ENCODE peak calls at places on chromosomes 3 and 15, in ten cellular contexts. J, Q, X, C, F, A, I, G, M and P are unnamed samples.

GRCh38 chr3:169836058-169836941 is 23.6 kb upstream of the LRRC34 start:
- DNase-seq in G (no peak), M (no peak), F (no peak), Q (no peak), J (no peak), I (peak), C (no peak), X (no peak), A (no peak), P (no peak)

GRCh38 chr3:18099611-18100010 is 325.5 kb downstream of the SATB1 start:
- DNase-seq in M (no peak), Q (no peak), I (no peak), X (no peak), G (no peak), A (no peak), J (no peak), F (no peak), C (no peak), P (peak)

GRCh38 chr3:56611364-56611763 is 54.4 kb downstream of the CCDC66 start:
- DNase-seq in X (no peak), G (no peak), A (no peak), Q (no peak), J (no peak), I (no peak), F (no peak), M (no peak), C (no peak), P (no peak)

GRCh38 chr3:67349551-67350174 is 304.7 kb downstream of the SUCLG2 start:
- DNase-seq in M (no peak), G (no peak), A (peak), F (no peak), I (no peak), C (no peak), Q (no peak), J (no peak), X (no peak), P (no peak)

GRCh38 chr3:164640586-164640985 is 437.7 kb downstream of the SI start:
- DNase-seq in G (no peak), C (no peak), X (no peak), A (no peak), F (no peak), I (no peak), J (no peak), Q (no peak), M (no peak), P (no peak)

GRCh38 chr15:57541805-57542504 is 49.7 kb upstream of the MYZAP start:
- DNase-seq in M (peak), C (peak), X (peak), I (peak), A (peak), J (peak), Q (peak), F (peak), G (peak), P (peak)

GRCh38 chr3:95272791-95273190 is 1209.9 kb downstream of the NSUN3 start:
- DNase-seq in G (no peak), M (no peak), Q (no peak), J (no peak), A (no peak), X (no peak), C (no peak), I (no peak), F (no peak), P (no peak)

GRCh38 chr3:157832588-157832987 is 273.6 kb downstream of the SHOX2 start:
- DNase-seq in F (no peak), A (no peak), M (no peak), Q (no peak), X (no peak), I (no peak), C (no peak), J (no peak), G (no peak), P (peak)

GRCh38 chr3:155342344-155342743 is 48.9 kb upstream of the STRIT1 start:
- DNase-seq in G (no peak), A (no peak), C (no peak), Q (no peak), M (no peak), I (no peak), J (no peak), F (no peak), X (no peak), P (no peak)

GRCh38 chr15:56032366-56032765 is 39.0 kb upstream of the NEDD4 start:
- DNase-seq in F (no peak), A (no peak), C (no peak), G (no peak), X (no peak), M (no peak), Q (no peak), I (no peak), J (no peak), P (no peak)

GRCh38 chr3:78978037-78978436 is 789.8 kb downstream of the ROBO1 start:
- DNase-seq in C (no peak), Q (no peak), G (no peak), X (no peak), J (no peak), F (no peak), A (no peak), M (no peak), I (no peak), P (no peak)

GRCh38 chr3:73314182-73314951 is 252.9 kb downstream of the EBLN2 start:
- DNase-seq in I (no peak), G (no peak), Q (no peak), X (no peak), M (no peak), C (no peak), J (no peak), F (no peak), A (no peak), P (no peak)

GRCh38 chr15:33941279-33942063 is 26.8 kb upstream of the CHRM5 start:
- DNase-seq in C (no peak), Q (no peak), J (no peak), G (no peak), M (no peak), I (no peak), X (no peak), F (no peak), A (no peak), P (no peak)

GRCh38 chr15:33839540-33839939 is 128.8 kb upstream of the CHRM5 start:
- DNase-seq in M (no peak), C (no peak), Q (no peak), A (no peak), G (no peak), J (no peak), F (no peak), I (no peak), X (no peak), P (no peak)

GRCh38 chr3:149316427-149316826 is 17.0 kb downstream of the TM4SF18 start:
- DNase-seq in F (no peak), G (no peak), A (no peak), X (no peak), Q (no peak), M (no peak), C (no peak), J (no peak), I (no peak), P (no peak)

GRCh38 chr15:100348578-100348977 is 6.8 kb upstream of the ADAMTS17 start:
- DNase-seq in F (no peak), X (no peak), I (no peak), M (no peak), A (no peak), Q (no peak), G (no peak), J (no peak), C (no peak), P (no peak)

GRCh38 chr15:100353469-100353868 is 11.7 kb upstream of the ADAMTS17 start:
- DNase-seq in F (no peak), G (no peak), A (no peak), J (no peak), I (no peak), Q (no peak), M (no peak), X (no peak), C (no peak), P (no peak)

GRCh38 chr15:100349696-100350433 is 8.1 kb upstream of the ADAMTS17 start:
- DNase-seq in M (peak), C (peak), J (peak), X (peak), G (peak), F (peak), I (peak), Q (peak), A (peak), P (peak)

GRCh38 chr15:100349321-100349695 is 7.5 kb upstream of the ADAMTS17 start:
- DNase-seq in M (no peak), F (no peak), J (no peak), A (no peak), C (no peak), X (no peak), Q (no peak), I (no peak), G (no peak), P (no peak)

DNA sequence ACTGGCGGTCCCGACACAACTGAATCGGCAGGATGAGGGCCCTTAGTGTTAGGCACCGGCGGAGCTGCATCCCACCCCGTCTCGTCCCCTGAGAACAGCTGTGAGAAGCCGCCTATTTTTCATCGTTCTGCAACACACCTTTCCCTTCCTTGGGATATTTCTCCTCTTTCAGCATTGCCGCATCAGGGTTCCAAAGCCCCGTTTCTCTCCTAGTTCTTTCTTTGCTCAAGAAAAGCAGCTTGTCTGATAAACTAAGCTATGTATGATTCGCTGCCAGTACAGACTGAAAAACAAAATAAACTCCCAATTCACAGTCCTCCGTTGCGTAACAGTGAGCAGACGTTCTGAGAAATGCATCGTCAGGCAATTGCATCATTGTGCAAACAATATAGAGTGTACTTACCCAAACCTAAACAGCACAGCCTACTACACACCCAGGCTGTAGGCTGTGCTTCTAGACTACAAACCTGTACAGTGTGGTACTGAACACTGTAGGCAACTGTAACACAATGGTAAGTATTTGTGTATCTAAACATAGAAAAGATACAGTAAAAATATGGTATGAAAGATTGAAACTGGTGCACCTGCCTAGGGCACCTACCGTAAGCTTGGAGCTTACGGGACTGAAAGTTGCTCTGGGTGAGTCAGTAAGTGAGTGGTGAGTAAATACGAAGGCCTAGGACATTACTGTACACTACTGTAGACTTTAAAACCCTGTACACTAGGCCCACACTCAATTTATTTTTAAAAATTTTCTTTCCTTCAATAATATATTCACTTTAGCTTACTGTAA is 8.9 kb upstream of the ADAMTS17 start:
- DNase-seq in I (no peak), M (no peak), Q (peak), G (no peak), X (no peak), A (peak), F (no peak), C (peak), J (no peak), P (no peak)
- H3K4me3 ChIP-seq in I (peak), M (peak), Q (peak), G (peak), X (no peak), A (peak), F (peak), C (no peak), J (peak), P (no peak)

GRCh38 chr3:58492385-58492970 is 582 bp downstream of the KCTD6 start:
- DNase-seq in Q (no peak), M (no peak), F (no peak), X (no peak), G (no peak), C (no peak), J (no peak), I (no peak), A (no peak), P (no peak)

GRCh38 chr3:58491506-58492384 is at the start of gene KCTD6:
- DNase-seq in Q (peak), A (peak), J (peak), X (peak), F (peak), M (peak), I (peak), G (peak), C (peak), P (peak)

GRCh38 chr3:58494107-58494506 is 2.2 kb downstream of the KCTD6 start:
- DNase-seq in C (no peak), X (no peak), A (no peak), M (no peak), G (no peak), J (no peak), Q (no peak), F (no peak), I (no peak), P (no peak)

GRCh38 chr3:58488962-58489361 is 2.9 kb upstream of the KCTD6 start:
- DNase-seq in A (no peak), F (no peak), I (no peak), J (no peak), C (no peak), M (no peak), G (no peak), Q (no peak), X (no peak), P (no peak)

GRCh38 chr3:58490860-58491501 is 915 bp upstream of the KCTD6 start:
- DNase-seq in J (no peak), M (no peak), G (peak), F (peak), A (no peak), Q (no peak), C (peak), I (peak), X (no peak), P (no peak)
- H3K27ac ChIP-seq in J (peak), M (peak), G (peak), F (peak), A (no peak), Q (peak), C (no peak), I (peak), X (peak), P (peak)

GRCh38 chr15:58748040-58748786 is 1.3 kb downstream of the ADAM10 start:
- DNase-seq in J (no peak), A (no peak), Q (no peak), I (no peak), C (no peak), F (no peak), M (no peak), G (no peak), X (no peak), P (peak)

GRCh38 chr15:58748787-58749531 is 548 bp downstream of the ADAM10 start:
- DNase-seq in J (no peak), Q (peak), I (peak), F (peak), M (peak), C (peak), X (peak), G (peak), A (peak), P (peak)

GRCh38 chr15:58743161-58743502 is 6.4 kb downstream of the ADAM10 start:
- DNase-seq in C (no peak), F (no peak), A (no peak), Q (no peak), M (no peak), X (no peak), G (no peak), I (no peak), J (no peak), P (no peak)

GRCh38 chr15:58749532-58750337 is at the start of gene ADAM10:
- DNase-seq in F (peak), A (peak), I (peak), G (peak), J (peak), Q (peak), C (peak), M (peak), X (peak), P (peak)

DNA sequence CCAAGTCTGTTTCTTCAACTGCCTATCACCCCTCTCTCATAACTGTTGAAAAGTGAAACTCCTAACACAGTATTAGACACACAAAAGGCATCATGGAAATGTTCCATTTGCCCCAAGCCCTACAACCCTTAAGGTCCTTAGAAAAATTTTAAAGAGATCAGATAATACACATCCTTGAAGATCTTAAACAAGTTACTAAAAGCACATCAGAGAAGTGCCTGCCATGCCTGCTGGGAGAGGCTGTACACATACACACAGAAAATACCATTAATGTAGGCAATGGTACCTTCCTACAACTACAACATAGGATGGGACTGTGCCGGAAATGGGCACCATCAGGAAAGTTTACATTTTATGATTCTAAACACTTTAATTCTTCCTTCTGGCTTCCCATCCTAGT is 3.3 kb downstream of the ADAM10 start:
- DNase-seq in C (no peak), I (no peak), M (no peak), G (no peak), J (no peak), F (no peak), X (no peak), Q (no peak), A (no peak), P (no peak)
- H3K4me3 ChIP-seq in C (no peak), I (no peak), M (no peak), G (no peak), J (no peak), F (no peak), X (no peak), Q (no peak), A (no peak), P (no peak)

DNA sequence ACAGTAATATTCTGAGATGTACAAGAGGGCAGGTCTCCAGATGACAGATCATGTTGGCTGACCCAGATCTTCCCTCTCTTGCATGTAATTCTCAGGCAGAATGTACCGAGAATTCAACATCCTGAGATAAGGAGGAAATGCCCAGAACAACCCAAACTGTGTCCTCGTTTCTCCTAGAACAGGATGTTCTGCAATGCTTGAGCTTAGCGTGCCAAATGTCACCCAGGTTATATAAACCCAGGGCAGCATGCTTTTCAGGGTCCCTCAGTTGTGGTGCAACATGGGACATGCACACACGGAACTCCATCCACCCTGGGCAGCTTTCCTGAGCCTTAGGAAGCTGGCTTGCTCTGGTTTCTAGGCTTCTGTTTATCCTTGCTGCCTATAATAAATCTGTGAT is 102.1 kb upstream of the CMC1 start:
- DNase-seq in M (peak), X (no peak), F (peak), C (peak), I (peak), J (no peak), A (no peak), G (no peak), Q (peak), P (no peak)
- H3K27ac ChIP-seq in M (peak), X (no peak), F (no peak), C (peak), I (peak), J (no peak), A (no peak), G (no peak), Q (peak), P (no peak)

GRCh38 chr15:59301527-59301926 is 71.1 kb downstream of the MYO1E start:
- DNase-seq in M (no peak), C (no peak), G (no peak), I (no peak), J (no peak), X (no peak), F (no peak), A (no peak), Q (no peak), P (peak)

GRCh38 chr15:59298255-59298856 is 74.3 kb downstream of the MYO1E start:
- DNase-seq in J (no peak), A (no peak), Q (no peak), I (no peak), F (no peak), X (no peak), M (no peak), C (no peak), G (no peak), P (no peak)

GRCh38 chr15:59300618-59301139 is 72.0 kb downstream of the MYO1E start:
- DNase-seq in F (peak), M (no peak), G (no peak), A (no peak), X (no peak), J (no peak), C (peak), I (peak), Q (no peak), P (no peak)

GRCh38 chr15:59298876-59299275 is 73.8 kb downstream of the MYO1E start:
- DNase-seq in I (no peak), J (no peak), Q (no peak), G (no peak), X (no peak), F (no peak), C (no peak), A (no peak), M (no peak), P (no peak)

DNA sequence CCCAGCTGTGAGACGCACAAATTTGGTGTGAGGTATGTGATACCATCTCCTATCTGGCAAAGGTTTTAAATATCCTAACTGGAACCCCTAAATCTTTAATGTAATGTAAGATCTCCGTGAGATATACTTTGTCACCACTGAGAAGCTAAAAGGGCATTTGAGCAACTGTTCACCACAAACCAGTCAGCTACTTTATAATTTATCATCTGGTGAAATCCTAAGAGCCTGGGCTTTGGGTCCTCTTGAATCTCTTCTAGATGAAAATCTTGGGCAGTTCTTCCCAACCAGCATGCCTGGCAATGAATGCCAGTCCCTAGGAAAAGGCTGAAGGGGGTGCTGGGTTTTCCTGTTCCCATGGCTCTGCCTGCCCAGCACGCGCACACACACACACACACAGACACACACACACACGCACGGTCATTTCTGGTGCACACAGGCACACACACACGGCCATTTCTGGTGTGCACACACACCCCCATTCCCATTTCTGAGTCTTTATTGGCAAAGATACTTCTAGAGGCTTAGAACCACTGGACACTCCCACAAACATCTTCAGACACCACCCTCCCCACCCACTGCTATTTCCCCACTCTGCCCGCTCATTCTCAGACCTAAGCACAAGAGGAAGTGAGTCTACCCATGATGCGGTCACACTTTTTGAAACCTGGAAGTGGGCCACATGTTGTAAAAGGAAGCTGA is 72.6 kb downstream of the MYO1E start:
- DNase-seq in X (no peak), G (peak), I (peak), Q (peak), J (peak), C (peak), F (peak), M (peak), A (peak), P (peak)
- H3K4me3 ChIP-seq in X (no peak), G (no peak), I (no peak), Q (no peak), J (no peak), C (no peak), F (peak), M (no peak), A (no peak), P (no peak)

DNA sequence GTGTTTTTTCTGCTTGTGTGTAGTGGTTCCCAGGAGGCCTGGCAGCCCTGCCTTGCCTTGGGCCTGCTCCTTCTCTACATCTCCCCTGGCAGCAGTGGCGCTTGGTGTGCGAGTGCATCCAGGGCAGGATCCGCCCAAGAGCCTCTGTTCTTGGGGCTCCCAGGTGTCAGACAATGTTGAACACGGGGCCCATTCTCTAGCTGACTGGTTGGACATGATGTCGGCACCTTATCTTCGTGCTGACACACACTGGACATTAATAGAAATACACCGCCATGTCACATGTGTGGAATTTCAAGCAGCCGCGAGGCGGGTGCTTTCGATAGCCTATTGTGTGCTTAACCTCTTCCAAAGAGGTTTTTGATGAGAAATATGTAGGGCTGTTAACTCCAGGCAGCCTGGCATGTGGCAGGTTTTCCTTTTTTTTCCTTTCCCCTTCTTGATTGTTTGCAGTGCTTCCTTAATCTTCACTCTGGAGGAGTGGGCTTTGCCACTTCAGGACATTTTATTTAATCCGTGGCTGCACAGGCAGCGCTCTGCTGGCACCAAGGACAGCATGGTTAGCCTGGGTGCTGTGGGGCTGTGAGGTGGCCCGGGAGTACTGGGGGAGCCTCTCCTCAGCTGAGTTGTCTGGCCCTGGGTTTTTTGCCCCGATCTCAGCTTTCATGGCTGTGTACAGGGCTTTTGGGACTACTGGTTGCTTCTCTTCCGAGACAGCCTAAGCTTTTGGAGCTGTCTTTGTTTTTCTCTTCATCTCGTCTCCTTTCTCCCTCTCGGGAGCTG is 42.5 kb downstream of the CHCHD6 start:
- DNase-seq in G (no peak), A (peak), M (peak), Q (peak), F (peak), I (peak), X (peak), C (peak), J (no peak), P (peak)
- H3K27ac ChIP-seq in G (no peak), A (no peak), M (peak), Q (peak), F (peak), I (peak), X (no peak), C (no peak), J (no peak), P (peak)